ENCODE peak calls at places on chromosome 20, in nine cellular contexts. E is breast epithelium, J is astrocyte, B is PC-3, V is stomach, A is WERI-Rb-1, U is GM23338, Q is upper lobe of right lung, D is spleen. N is an unnamed sample.
A peak's percentile ranks its signal among the peaks of the same experiment; 100 is the strongest.

GRCh38 chr20:3162080-3162611 is 2.5 kb upstream of the FASTKD5 start:
- DNase-seq in J (no peak), Q (no peak), V (peak; percentile 42), B (no peak), U (peak; percentile 49), E (no peak), D (no peak), A (peak; percentile 54), N (no peak)

GRCh38 chr20:59667131-59667530 is 62.8 kb downstream of the PHACTR3 start:
- DNase-seq in E (no peak), A (no peak), J (no peak), B (no peak), Q (no peak), V (no peak), D (no peak), U (no peak), N (no peak)

GRCh38 chr20:37347891-37348642 is 2.1 kb downstream of the SRC start:
- DNase-seq in B (peak; percentile 23), E (no peak), D (peak; percentile 66), V (no peak), A (no peak), U (no peak), J (no peak), Q (peak; percentile 52), N (no peak)

GRCh38 chr20:35200255-35200654 is 26.2 kb upstream of the MMP24 start:
- DNase-seq in Q (no peak), A (no peak), D (no peak), J (peak; percentile 77), V (no peak), E (no peak), B (peak; percentile 70), U (no peak), N (no peak)

GRCh38 chr20:15799871-15800270 is 773.4 kb downstream of the KIF16B start:
- DNase-seq in J (peak; percentile 9), V (no peak), B (peak; percentile 79), E (no peak), A (no peak), D (no peak), U (no peak), Q (no peak), N (no peak)

GRCh38 chr20:23136893-23137745 is 51.0 kb upstream of the CD93 start:
- DNase-seq in E (no peak), A (no peak), B (no peak), D (no peak), J (no peak), U (no peak), Q (no peak), V (no peak), N (no peak)

GRCh38 chr20:41098703-41099250 is 38.6 kb upstream of the PLCG1 start:
- DNase-seq in B (no peak), J (no peak), D (no peak), E (no peak), U (no peak), A (no peak), V (no peak), Q (no peak), N (no peak)

GRCh38 chr20:49676581-49677291 is 36.9 kb downstream of the B4GALT5 start:
- DNase-seq in V (peak; percentile 60), Q (no peak), J (peak; percentile 67), A (no peak), E (no peak), U (no peak), B (peak; percentile 94), D (no peak), N (no peak)

GRCh38 chr20:11675920-11676617 is 241.6 kb upstream of the BTBD3 start:
- DNase-seq in U (no peak), B (no peak), D (no peak), V (no peak), A (no peak), Q (no peak), J (peak; percentile 27), E (no peak), N (no peak)

GRCh38 chr20:48926267-48926666 is 4.8 kb downstream of the ARFGEF2 start:
- DNase-seq in D (no peak), J (no peak), B (no peak), A (no peak), V (no peak), Q (no peak), E (no peak), U (no peak), N (no peak)

GRCh38 chr20:63740501-63741353 is 1.2 kb downstream of the SLC2A4RG start:
- DNase-seq in E (peak; percentile 90), D (peak; percentile 93), V (peak; percentile 95), U (peak; percentile 73), B (peak; percentile 84), J (peak; percentile 72), Q (peak; percentile 95), A (peak; percentile 53), N (peak; percentile 70)

GRCh38 chr20:57753332-57754164 is 43.7 kb upstream of the PMEPA1 start:
- DNase-seq in V (no peak), E (no peak), J (no peak), A (no peak), D (peak; percentile 66), U (no peak), B (no peak), Q (peak; percentile 46), N (no peak)

GRCh38 chr20:33576432-33576883 is 85.7 kb upstream of the C20orf144 start:
- DNase-seq in U (peak; percentile 28), D (no peak), B (no peak), E (no peak), J (no peak), Q (no peak), A (no peak), V (peak; percentile 36), N (peak; percentile 0)

GRCh38 chr20:37697314-37697713 is 3.5 kb downstream of the CTNNBL1 start:
- DNase-seq in U (no peak), J (no peak), Q (no peak), A (no peak), D (no peak), E (no peak), V (no peak), B (no peak), N (no peak)

GRCh38 chr20:39762716-39763115 is 800.6 kb downstream of the DHX35 start:
- DNase-seq in V (no peak), B (no peak), E (no peak), U (peak; percentile 14), J (no peak), Q (no peak), A (no peak), D (no peak), N (no peak)

GRCh38 chr20:2042400-2042799 is 48.5 kb upstream of the PDYN start:
- DNase-seq in B (peak; percentile 59), U (no peak), V (no peak), Q (no peak), J (peak; percentile 56), A (no peak), D (no peak), E (no peak), N (no peak)

GRCh38 chr20:39986231-39986904 is 702.7 kb downstream of the MAFB start:
- DNase-seq in U (peak; percentile 36), J (peak; percentile 19), E (peak; percentile 32), Q (peak; percentile 64), B (no peak), A (no peak), V (no peak), D (no peak), N (no peak)

DNA sequence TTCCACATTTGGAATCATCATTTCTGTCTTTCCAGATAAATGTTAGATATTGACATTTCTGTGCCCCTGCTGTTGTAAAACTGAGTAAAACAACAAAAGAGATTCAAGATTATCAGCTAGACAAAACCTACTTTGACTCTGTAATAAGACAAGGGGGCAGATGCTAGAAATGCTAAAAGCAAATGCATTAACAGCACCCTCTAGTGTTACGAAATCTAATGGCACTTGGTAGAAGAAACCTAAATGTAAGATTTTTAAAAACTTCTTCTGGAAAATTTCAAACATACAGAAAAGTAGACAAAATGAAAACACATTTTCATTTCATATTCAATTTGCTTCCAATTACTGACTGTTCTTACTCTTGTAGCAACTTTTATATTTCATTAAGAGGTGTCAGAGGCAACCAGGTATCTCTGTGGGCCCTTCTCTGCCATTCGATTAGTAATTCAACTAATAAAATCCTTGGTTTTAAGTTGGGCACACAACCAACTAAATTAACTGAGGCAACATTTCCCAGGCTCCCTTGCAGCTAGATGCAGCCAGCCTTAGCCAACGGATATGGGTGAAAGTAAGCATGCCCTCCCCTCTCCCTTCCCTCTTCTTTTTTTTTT is 45.0 kb downstream of the SLC23A2 start:
- DNase-seq in A (no peak), E (no peak), Q (no peak), U (peak; percentile 81), B (peak; percentile 86), D (no peak), J (no peak), V (no peak), N (no peak)
- H3K27ac ChIP-seq in A (no peak overlapping the region), E (no peak overlapping the region), Q (no peak overlapping the region), U (no peak overlapping the region), B (no peak overlapping the region), D (no peak overlapping the region), J (no peak overlapping the region), V (no peak overlapping the region), N (no peak overlapping the region)

GRCh38 chr20:45896641-45897161 is 5.6 kb downstream of the CTSA start:
- DNase-seq in E (no peak), J (no peak), B (no peak), A (no peak), Q (no peak), V (no peak), U (no peak), D (no peak), N (no peak)
- H3K27ac ChIP-seq in E (no peak overlapping the region), J (no peak overlapping the region), B (no peak overlapping the region), A (no peak overlapping the region), Q (no peak overlapping the region), V (no peak overlapping the region), U (no peak overlapping the region), D (no peak overlapping the region), N (no peak overlapping the region)

GRCh38 chr20:32527447-32528055 is 57.6 kb downstream of the NOL4L start:
- DNase-seq in Q (no peak), E (no peak), A (no peak), J (no peak), D (no peak), B (no peak), V (no peak), U (no peak), N (no peak)
- H3K27ac ChIP-seq in Q (no peak overlapping the region), E (no peak overlapping the region), A (no peak overlapping the region), J (no peak overlapping the region), D (no peak overlapping the region), B (no peak overlapping the region), V (no peak overlapping the region), U (no peak overlapping the region), N (no peak overlapping the region)

DNA sequence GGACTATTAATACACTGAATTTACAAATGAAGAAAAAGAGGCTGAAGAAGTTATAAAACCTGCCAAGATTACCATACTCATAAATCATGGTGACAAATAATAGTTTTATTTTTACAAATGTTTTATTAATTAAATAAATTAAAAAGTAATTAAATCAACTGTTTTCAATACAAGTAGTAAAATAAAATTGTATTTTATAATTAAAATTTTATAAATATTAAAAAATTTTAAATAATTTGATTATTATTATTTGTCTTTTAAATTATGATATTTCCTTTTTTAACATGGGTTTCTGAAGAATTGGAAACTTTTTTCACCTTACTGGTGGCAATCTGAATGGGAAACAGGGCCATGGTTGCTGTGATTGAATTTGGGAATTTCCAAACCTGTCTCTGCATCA is 177.3 kb upstream of the TSHZ2 start:
- DNase-seq in J (no peak), U (no peak), E (no peak), Q (no peak), V (no peak), B (no peak), A (no peak), D (no peak), N (no peak)
- H3K27ac ChIP-seq in J (no peak overlapping the region), U (no peak overlapping the region), E (no peak overlapping the region), Q (no peak overlapping the region), V (no peak overlapping the region), B (no peak overlapping the region), A (no peak overlapping the region), D (no peak overlapping the region), N (no peak overlapping the region)